ENCODE peak calls at places on chromosomes 3 and 15, in four cellular contexts. D is AG08395; L is MCF 10A; O is activated naive CD8-positive, alpha-beta T cell treated with anti-CD3 and anti-CD28 coated beads for 36 hours. T is an unnamed sample.
A peak's percentile ranks its signal among the peaks of the same experiment; 100 is the strongest.

GRCh38 chr3:17118771-17119170 is 234.0 kb downstream of the PLCL2 start:
- DNase-seq in D (no peak), L (no peak), O (no peak), T (no peak)

GRCh38 chr3:52270252-52270754 is 8.1 kb downstream of the WDR82 start:
- DNase-seq in D (peak; percentile 35), L (no peak), O (no peak), T (no peak)

GRCh38 chr3:108060331-108060730 is 30.5 kb downstream of the CD47 start:
- DNase-seq in D (no peak), L (no peak), O (no peak), T (no peak)

GRCh38 chr3:58432905-58433304 is 727 bp downstream of the PDHB start:
- DNase-seq in D (no peak), L (no peak), O (no peak), T (no peak)

GRCh38 chr3:95971573-95971972 is 842.8 kb upstream of the EPHA6 start:
- DNase-seq in D (no peak), L (peak; percentile 63), O (no peak), T (no peak)

GRCh38 chr15:97126556-97127233 is 796.2 kb downstream of the NR2F2 start:
- DNase-seq in D (no peak), L (peak; percentile 13), O (no peak), T (no peak)

GRCh38 chr3:25689226-25689625 is 24.5 kb upstream of the TOP2B start:
- DNase-seq in D (no peak), L (no peak), O (no peak), T (no peak)

GRCh38 chr15:68408971-68409370 is 23.0 kb downstream of the ITGA11 start:
- DNase-seq in D (no peak), L (no peak), O (no peak), T (no peak)

GRCh38 chr15:98383571-98383970 is 264.8 kb upstream of the IGF1R start:
- DNase-seq in D (no peak), L (no peak), O (no peak), T (no peak)

GRCh38 chr15:37056168-37056893 is 44.0 kb downstream of the MEIS2 start:
- DNase-seq in D (no peak), L (peak; percentile 52), O (no peak), T (no peak)

GRCh38 chr3:136069933-136070332 is 104.4 kb downstream of the PPP2R3A start:
- DNase-seq in D (no peak), L (no peak), O (no peak), T (no peak)

GRCh38 chr3:133442518-133442917 is 42.7 kb downstream of the BFSP2 start:
- DNase-seq in D (no peak), L (no peak), O (no peak), T (no peak)

GRCh38 chr3:151345854-151346253 is 16.5 kb upstream of the P2RY13 start:
- DNase-seq in D (peak; percentile 54), L (peak; percentile 25), O (no peak), T (no peak)

GRCh38 chr15:82992436-82992835 is 6.4 kb downstream of the RAMAC start:
- DNase-seq in D (no peak), L (no peak), O (no peak), T (no peak)

GRCh38 chr3:117557469-117557868 is 847.9 kb downstream of the TUSC7 start:
- DNase-seq in D (no peak), L (no peak), O (no peak), T (no peak)

GRCh38 chr3:100754563-100755334 is 45.5 kb downstream of the TFG start:
- DNase-seq in D (no peak), L (no peak), O (no peak), T (no peak)

GRCh38 chr3:171620825-171621434 is 160.7 kb upstream of the TNIK start:
- DNase-seq in D (no peak), L (no peak), O (no peak), T (no peak)

GRCh38 chr3:111831840-111832239 is 27.2 kb upstream of the PHLDB2 start:
- DNase-seq in D (peak; percentile 10), L (no peak), O (peak; percentile 3), T (no peak)

T was measured in Peyer's patch.